ENCODE peak calls at places on chromosome 15, in seven cellular contexts. O is fibroblast of mammary gland, E is NT2/D1, I is uterus, C is SJSA1, A is right cardiac atrium, G is HL-60. U is an unnamed sample.

GRCh38 chr15:100095896-100096600 is 245.7 kb downstream of the ADAMTS17 start:
- DNase-seq in I (no peak), C (no peak), A (peak), E (no peak), G (no peak), O (no peak), U (no peak)

GRCh38 chr15:22871481-22872076 is 33.1 kb downstream of the NIPA2 start:
- DNase-seq in A (no peak), G (no peak), O (no peak), C (no peak), E (no peak), I (no peak), U (no peak)

GRCh38 chr15:41927516-41927915 is 33.7 kb upstream of the SPTBN5 start:
- DNase-seq in A (no peak), I (no peak), E (no peak), G (no peak), C (no peak), O (no peak), U (no peak)

GRCh38 chr15:31897746-31898145 is 132.6 kb upstream of the CHRNA7 start:
- DNase-seq in C (no peak), E (no peak), I (no peak), G (no peak), A (no peak), O (no peak), U (no peak)

GRCh38 chr15:52144656-52145055 is 32.1 kb upstream of the BCL2L10 start:
- DNase-seq in I (no peak), O (peak), C (peak), E (no peak), G (no peak), A (no peak), U (no peak)

GRCh38 chr15:71352765-71353164 is 237.5 kb downstream of the THSD4 start:
- DNase-seq in C (no peak), O (peak), A (no peak), I (peak), E (no peak), G (no peak), U (no peak)

GRCh38 chr15:93247466-93248121 is 158.6 kb upstream of the RGMA start:
- DNase-seq in E (no peak), G (peak), C (no peak), O (no peak), A (no peak), I (no peak), U (no peak)

GRCh38 chr15:52005748-52006701 is 13.0 kb upstream of the MAPK6 start:
- DNase-seq in C (peak), A (no peak), E (no peak), I (no peak), G (no peak), O (peak), U (no peak)

GRCh38 chr15:43440721-43441281 is 52.2 kb downstream of the TP53BP1 start:
- DNase-seq in I (peak), G (peak), O (peak), E (peak), A (no peak), C (peak), U (peak)

GRCh38 chr15:66730168-66731014 is 28.4 kb downstream of the SMAD6 start:
- DNase-seq in I (no peak), C (peak), A (no peak), O (peak), G (no peak), E (no peak), U (no peak)

GRCh38 chr15:62649793-62650420 is 392.6 kb upstream of the TPM1 start:
- DNase-seq in G (no peak), O (peak), I (no peak), C (no peak), A (peak), E (no peak), U (no peak)

GRCh38 chr15:69535101-69535638 is 82.6 kb downstream of the RPLP1 start:
- DNase-seq in A (no peak), I (no peak), G (peak), C (peak), E (no peak), O (peak), U (peak)

GRCh38 chr15:58474741-58475323 is 43.0 kb downstream of the LIPC start:
- DNase-seq in O (no peak), E (no peak), G (peak), I (no peak), C (no peak), A (no peak), U (no peak)

GRCh38 chr15:32029409-32029861 is 880 bp upstream of the CHRNA7 start:
- DNase-seq in O (no peak), I (no peak), G (no peak), C (peak), A (peak), E (no peak), U (no peak)

GRCh38 chr15:75725021-75725718 is 12.5 kb upstream of the CSPG4 start:
- DNase-seq in A (peak), O (no peak), C (no peak), E (no peak), G (no peak), I (no peak), U (no peak)

GRCh38 chr15:99393641-99394040 is 142.4 kb downstream of the LRRC28 start:
- DNase-seq in E (no peak), G (no peak), O (no peak), C (no peak), I (no peak), A (no peak), U (no peak)

GRCh38 chr15:40291088-40291574 is 8.3 kb upstream of the ANKRD63 start:
- DNase-seq in E (no peak), G (no peak), I (peak), A (peak), C (no peak), O (peak), U (no peak)
- H3K4me3 ChIP-seq in E (peak), G (no peak), I (no peak), A (no peak), C (no peak), O (no peak), U (peak)

DNA sequence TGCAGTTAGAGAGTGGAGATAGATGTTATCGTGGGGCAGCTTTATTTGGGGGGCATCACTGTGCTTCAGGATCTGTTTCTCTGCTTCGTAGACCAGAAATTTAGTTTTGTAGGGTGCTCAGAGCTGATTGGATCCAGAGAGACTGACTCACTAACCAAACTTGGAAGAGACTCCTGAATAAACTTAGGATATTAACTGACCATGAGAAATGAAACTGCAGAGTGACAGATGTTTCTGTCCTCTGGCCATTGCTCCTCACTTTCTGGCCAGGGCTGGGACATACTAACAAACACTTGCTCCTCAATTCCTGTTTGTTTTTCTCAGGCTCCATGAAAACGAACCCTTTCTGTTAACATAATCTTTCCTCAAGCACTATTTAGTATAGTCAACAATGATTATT is 4.3 kb downstream of the ZNF592 start:
- DNase-seq in C (no peak), A (no peak), E (no peak), O (peak), G (no peak), I (no peak), U (no peak)
- H3K4me3 ChIP-seq in C (no peak), A (no peak), E (no peak), O (no peak), G (no peak), I (no peak), U (no peak)

GRCh38 chr15:74428970-74429783 is 4.6 kb downstream of the SEMA7A start:
- DNase-seq in E (no peak), C (no peak), O (no peak), I (no peak), G (peak), A (peak), U (no peak)

GRCh38 chr15:74429784-74430141 is 4.0 kb downstream of the SEMA7A start:
- DNase-seq in O (no peak), E (no peak), G (no peak), C (no peak), I (no peak), A (no peak), U (no peak)

GRCh38 chr15:74431116-74431515 is 2.6 kb downstream of the SEMA7A start:
- DNase-seq in A (no peak), C (no peak), I (no peak), E (no peak), O (no peak), G (no peak), U (no peak)

GRCh38 chr15:74431645-74432044 is 2.1 kb downstream of the SEMA7A start:
- DNase-seq in I (no peak), G (no peak), C (no peak), E (no peak), O (no peak), A (peak), U (no peak)

GRCh38 chr15:74430510-74430951 is 3.2 kb downstream of the SEMA7A start:
- DNase-seq in I (no peak), A (peak), E (no peak), G (no peak), C (no peak), O (peak), U (no peak)
- H3K4me3 ChIP-seq in I (no peak), A (no peak), E (no peak), G (no peak), C (no peak), O (peak), U (no peak)

GRCh38 chr15:88255496-88256171 is 905 bp downstream of the NTRK3 start:
- DNase-seq in I (peak), E (no peak), A (peak), O (peak), C (no peak), G (no peak), U (no peak)
- H3K4me3 ChIP-seq in I (peak), E (peak), A (peak), O (no peak), C (no peak), G (no peak), U (peak)